ENCODE peak calls at places on chromosomes 16 and 17, in ten cellular contexts. Q is NB4, J is cardiac fibroblast, U is dorsolateral prefrontal cortex, N is LNCaP clone FGC, C is choroid plexus epithelial cell, K is IMR-90, Y is AG04450, T is breast epithelium, S is astrocyte of the cerebellum. L is an unnamed sample.

GRCh38 chr17:12899604-12900003 is 110.3 kb downstream of the ARHGAP44 start:
- DNase-seq in N (no peak), U (no peak), T (no peak), K (no peak), S (no peak), Q (no peak), J (no peak), Y (no peak), C (no peak), L (no peak)

GRCh38 chr17:41486809-41487530 is 2.7 kb downstream of the KRT36 start:
- DNase-seq in K (no peak), T (no peak), Q (peak; percentile 27), S (no peak), C (no peak), N (no peak), J (no peak), Y (no peak), U (no peak), L (no peak)

GRCh38 chr17:81397314-81398169 is 2.3 kb downstream of the BAHCC1 start:
- DNase-seq in K (peak; percentile 62), J (peak; percentile 69), N (no peak), S (no peak), C (peak; percentile 67), Q (peak; percentile 82), U (no peak), T (no peak), Y (no peak), L (no peak)

GRCh38 chr16:66426112-66427035 is 721 bp upstream of the BEAN1 start:
- DNase-seq in N (no peak), J (no peak), U (no peak), T (no peak), Q (no peak), C (no peak), Y (no peak), K (no peak), S (no peak), L (no peak)

GRCh38 chr17:12911241-12911640 is 106.6 kb downstream of the ELAC2 start:
- DNase-seq in N (no peak), Y (no peak), T (no peak), S (no peak), C (peak; percentile 10), J (peak; percentile 63), U (no peak), Q (no peak), K (peak; percentile 48), L (peak; percentile 0)

GRCh38 chr16:9441021-9441420 is 349.6 kb downstream of the HAPSTR1 start:
- DNase-seq in C (no peak), K (no peak), Q (peak; percentile 9), Y (no peak), J (no peak), S (no peak), N (no peak), U (no peak), T (no peak), L (no peak)

GRCh38 chr16:19853132-19853972 is 31.3 kb downstream of the GPRC5B start:
- DNase-seq in T (no peak), S (no peak), N (no peak), K (no peak), J (no peak), C (no peak), Q (no peak), U (no peak), Y (no peak), L (no peak)

GRCh38 chr16:85556456-85557082 is 56.6 kb upstream of the GSE1 start:
- DNase-seq in S (no peak), U (no peak), T (peak; percentile 40), K (no peak), Q (peak; percentile 79), J (peak; percentile 37), Y (no peak), C (no peak), N (no peak), L (no peak)

GRCh38 chr17:75845058-75845711 is 981 bp upstream of the UNC13D start:
- DNase-seq in S (no peak), T (peak; percentile 95), Y (no peak), C (peak; percentile 71), Q (peak; percentile 98), J (peak; percentile 79), N (peak; percentile 80), K (peak; percentile 73), U (peak; percentile 71), L (peak; percentile 76)

GRCh38 chr16:50917941-50918340 is 176.1 kb downstream of the CYLD start:
- DNase-seq in K (no peak), N (no peak), T (no peak), U (no peak), Y (no peak), Q (no peak), J (no peak), S (no peak), C (no peak), L (no peak)

GRCh38 chr17:49259663-49260010 is 29.1 kb upstream of the PHOSPHO1 start:
- DNase-seq in J (no peak), T (no peak), S (no peak), Q (peak; percentile 43), U (no peak), Y (no peak), K (no peak), N (no peak), C (no peak), L (no peak)
- H3K4me3 ChIP-seq in J (peak overlapping the region; percentile 48), T (peak overlapping the region; percentile 84), S (peak overlapping the region; percentile 33), Q (peak overlapping the region; percentile 59), U (peak overlapping the region; percentile 68), Y (peak overlapping the region; percentile 54), K (peak overlapping the region; percentile 46), N (no peak overlapping the region), C (peak overlapping the region; percentile 59), L (peak overlapping the region; percentile 50)

GRCh38 chr17:57745242-57745641 is at the start of gene CCDC182:
- DNase-seq in Q (no peak), T (no peak), U (no peak), N (no peak), K (no peak), J (no peak), C (no peak), S (no peak), Y (no peak), L (no peak)

GRCh38 chr17:57749701-57750100 is 4.6 kb upstream of the CCDC182 start:
- DNase-seq in Q (no peak), Y (no peak), N (no peak), J (no peak), S (no peak), T (no peak), U (no peak), K (no peak), C (no peak), L (no peak)

GRCh38 chr17:57750109-57750845 is 5.2 kb upstream of the CCDC182 start:
- DNase-seq in J (no peak), K (no peak), Q (peak; percentile 67), T (no peak), N (no peak), U (no peak), Y (no peak), C (no peak), S (no peak), L (no peak)

GRCh38 chr17:57746221-57746620 is 1.1 kb upstream of the CCDC182 start:
- DNase-seq in K (no peak), Y (no peak), J (no peak), U (no peak), T (no peak), N (no peak), S (no peak), Q (no peak), C (no peak), L (no peak)

GRCh38 chr17:57747221-57748017 is 2.3 kb upstream of the CCDC182 start:
- DNase-seq in C (peak; percentile 86), J (peak; percentile 77), Y (peak; percentile 33), Q (peak; percentile 80), U (peak; percentile 42), N (peak; percentile 57), T (peak; percentile 23), K (peak; percentile 73), S (peak; percentile 59), L (peak; percentile 34)
- TF ChIP-seq CTCF in C (peak; percentile 84), J (peak; percentile 82), Y (peak; percentile 91), Q (peak; percentile 72), U (peak; percentile 87), N (peak; percentile 87), T (peak; percentile 75), K (peak; percentile 91), S (peak; percentile 89), L (peak; percentile 89)

GRCh38 chr17:79107499-79108231 is 33.0 kb downstream of the ENGASE start:
- DNase-seq in T (no peak), K (no peak), S (no peak), Q (no peak), J (no peak), N (no peak), Y (no peak), C (no peak), U (no peak), L (no peak)

GRCh38 chr17:79109584-79109983 is 35.0 kb downstream of the ENGASE start:
- DNase-seq in N (no peak), S (no peak), Y (no peak), K (no peak), C (no peak), J (no peak), Q (no peak), T (no peak), U (no peak), L (no peak)

GRCh38 chr17:79106958-79107357 is 32.3 kb downstream of the ENGASE start:
- DNase-seq in S (no peak), K (no peak), Y (no peak), U (no peak), N (no peak), J (no peak), C (no peak), T (no peak), Q (no peak), L (no peak)

GRCh38 chr17:79108870-79109269 is 34.2 kb downstream of the ENGASE start:
- DNase-seq in S (no peak), Y (no peak), T (no peak), K (no peak), U (no peak), J (no peak), N (no peak), Q (no peak), C (no peak), L (no peak)

GRCh38 chr17:79108232-79108850 is 33.7 kb downstream of the ENGASE start:
- DNase-seq in S (no peak), Y (no peak), J (no peak), Q (no peak), U (no peak), T (no peak), C (no peak), K (no peak), N (no peak), L (no peak)
- H3K4me3 ChIP-seq in S (no peak overlapping the region), Y (no peak overlapping the region), J (no peak overlapping the region), Q (no peak overlapping the region), U (no peak overlapping the region), T (no peak overlapping the region), C (no peak overlapping the region), K (no peak overlapping the region), N (no peak overlapping the region), L (no peak overlapping the region)

DNA sequence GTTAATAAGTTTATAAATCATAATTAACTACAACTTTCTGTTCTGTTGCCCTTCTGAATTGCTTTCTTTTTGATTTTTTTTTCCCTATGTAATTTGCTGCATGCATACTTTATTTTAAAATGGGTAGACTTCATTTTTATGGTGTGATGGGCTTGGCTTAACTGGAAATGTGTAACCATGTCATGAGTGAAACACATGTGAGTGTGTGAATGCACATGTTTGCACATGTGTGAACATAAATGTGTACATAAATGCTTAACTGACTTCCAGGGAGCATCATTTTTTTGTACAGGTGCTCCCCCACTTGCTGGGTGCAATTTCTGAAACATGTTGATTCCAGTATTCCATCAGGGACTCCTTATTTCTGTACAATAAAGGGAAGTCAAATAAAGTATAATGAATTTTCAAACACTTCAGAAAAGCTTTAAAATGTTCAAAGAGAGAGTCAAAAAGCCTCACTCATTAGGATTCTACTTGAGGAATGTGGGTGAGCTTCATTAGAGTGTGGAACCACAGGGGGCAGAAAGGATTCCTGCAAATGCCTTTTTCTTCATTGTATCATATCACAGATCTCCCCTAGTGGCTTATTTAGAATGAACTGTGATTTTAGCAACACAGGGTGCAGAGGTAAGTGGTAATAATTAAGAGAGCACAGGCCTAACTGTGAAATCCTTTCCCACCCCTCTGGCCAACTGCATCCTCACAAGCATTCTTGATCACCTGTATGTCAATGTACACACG is 31.7 kb upstream of the CDH11 start:
- DNase-seq in C (no peak), K (no peak), S (no peak), Y (no peak), Q (no peak), J (no peak), U (no peak), T (no peak), N (no peak), L (no peak)
- TF ChIP-seq CTCF in C (no peak), K (no peak), S (no peak), Y (no peak), Q (no peak), J (no peak), U (no peak), T (no peak), N (no peak), L (no peak)